ENCODE peak calls at places on chromosomes 6 and 20, in five cellular contexts. H is NCI-H1092, X is thoracic aorta, Y is right atrium auricular region, R is lower leg skin. K is an unnamed sample.

GRCh38 chr20:40724566-40724965 is 35.5 kb upstream of the MAFB start:
- DNase-seq in H (no peak), Y (no peak), X (no peak), R (no peak), K (no peak)

GRCh38 chr6:35638679-35639078 is 50.0 kb downstream of the FKBP5 start:
- DNase-seq in H (no peak), Y (no peak), X (no peak), R (no peak), K (no peak)

GRCh38 chr6:148915889-148916288 is 169.1 kb downstream of the UST start:
- DNase-seq in X (no peak), Y (no peak), H (peak), R (no peak), K (no peak)

GRCh38 chr6:45367999-45368398 is 9.7 kb downstream of the SUPT3H start:
- DNase-seq in R (no peak), X (no peak), Y (no peak), H (no peak), K (no peak)

GRCh38 chr6:25278914-25279747 is at the start of gene CARMIL1:
- DNase-seq in H (peak), X (no peak), R (peak), Y (peak), K (no peak)

GRCh38 chr20:4375881-4376280 is 345.8 kb upstream of the PRND start:
- DNase-seq in H (no peak), Y (no peak), X (no peak), R (no peak), K (no peak)

GRCh38 chr6:31110825-31111582 is 1.4 kb downstream of the C6orf15 start:
- DNase-seq in R (no peak), X (no peak), H (no peak), Y (no peak), K (no peak)

GRCh38 chr6:38262041-38262440 is 377.7 kb downstream of the BTBD9 start:
- DNase-seq in H (no peak), R (no peak), X (no peak), Y (no peak), K (no peak)

GRCh38 chr20:52039746-52040145 is 151.8 kb downstream of the ZFP64 start:
- DNase-seq in R (no peak), H (no peak), Y (no peak), X (no peak), K (no peak)

GRCh38 chr6:111990214-111990613 is 63.7 kb upstream of the CCN6 start:
- DNase-seq in H (no peak), X (no peak), Y (no peak), R (no peak), K (no peak)

GRCh38 chr20:59207742-59208357 is 44.2 kb downstream of the ZNF831 start:
- DNase-seq in Y (peak), H (no peak), R (no peak), X (no peak), K (no peak)

GRCh38 chr6:139381216-139381615 is 6.8 kb upstream of the CITED2 start:
- DNase-seq in R (no peak), Y (no peak), X (no peak), H (no peak), K (peak)

GRCh38 chr20:10513931-10514575 is 78.9 kb downstream of the SLX4IP start:
- DNase-seq in H (no peak), R (no peak), Y (no peak), X (no peak), K (no peak)

K was measured in esophagus muscularis mucosa.